ENCODE peak calls at places on chromosomes 3 and 15, in six cellular contexts. R is transverse colon, M is left ventricle myocardium inferior, O is brain microvascular endothelial cell, W is right lobe of liver, A is uterus. F is an unnamed sample.

GRCh38 chr3:8755564-8756237 is 13.7 kb downstream of the OXTR start:
- DNase-seq in O (no peak), M (no peak), R (no peak), W (no peak), A (no peak), F (no peak)

GRCh38 chr3:53154731-53155320 is 6.2 kb upstream of the PRKCD start:
- DNase-seq in A (no peak), M (no peak), R (no peak), O (no peak), W (no peak), F (no peak)

GRCh38 chr3:164779816-164780215 is 298.5 kb downstream of the SI start:
- DNase-seq in A (no peak), R (no peak), O (no peak), W (no peak), M (no peak), F (no peak)

GRCh38 chr3:124409650-124410275 is 320.5 kb upstream of the UMPS start:
- DNase-seq in O (peak), R (no peak), A (no peak), M (no peak), W (no peak), F (no peak)

GRCh38 chr3:187946031-187946691 is 200.9 kb upstream of the BCL6 start:
- DNase-seq in A (no peak), R (no peak), O (peak), M (no peak), W (no peak), F (no peak)

GRCh38 chr15:77904436-77904821 is 173.1 kb downstream of the TBC1D2B start:
- DNase-seq in M (no peak), W (peak), R (no peak), A (no peak), O (no peak), F (no peak)

GRCh38 chr15:51401872-51402517 is 60.5 kb downstream of the GLDN start:
- DNase-seq in M (peak), W (no peak), R (peak), O (peak), A (no peak), F (peak)

GRCh38 chr15:64906402-64906801 is 5.3 kb upstream of the ANKDD1A start:
- DNase-seq in O (no peak), R (no peak), W (peak), A (no peak), M (peak), F (no peak)

GRCh38 chr15:71780349-71780976 is 29.9 kb upstream of the NR2E3 start:
- DNase-seq in R (peak), O (peak), A (no peak), M (no peak), W (no peak), F (peak)

GRCh38 chr3:157182879-157183278 is 22.9 kb upstream of the CCNL1 start:
- DNase-seq in R (no peak), M (no peak), A (no peak), O (peak), W (no peak), F (no peak)

GRCh38 chr3:12796171-12797123 is at the start of gene CAND2:
- DNase-seq in W (no peak), O (peak), A (peak), M (peak), R (peak), F (peak)

GRCh38 chr15:48962662-48963523 is 826 bp downstream of the SHC4 start:
- DNase-seq in M (peak), R (no peak), W (peak), A (peak), O (peak), F (no peak)

GRCh38 chr3:149621218-149622005 is 36.4 kb downstream of the WWTR1 start:
- DNase-seq in A (no peak), M (no peak), W (no peak), R (no peak), O (peak), F (no peak)

GRCh38 chr3:127822166-127822835 is at the start of gene MGLL:
- DNase-seq in A (peak), O (peak), M (peak), R (peak), W (no peak), F (no peak)

GRCh38 chr3:38138347-38139190 is at the start of gene MYD88:
- DNase-seq in R (peak), A (peak), O (peak), M (peak), W (peak), F (peak)

GRCh38 chr15:24943361-24943760 is 11.4 kb upstream of the SNRPN start:
- DNase-seq in M (no peak), R (no peak), A (no peak), W (no peak), O (no peak), F (no peak)

GRCh38 chr15:91946914-91947313 is 93.4 kb downstream of the SLCO3A1 start:
- DNase-seq in M (no peak), W (no peak), R (no peak), A (no peak), O (no peak), F (no peak)

GRCh38 chr15:91945385-91945784 is 91.9 kb downstream of the SLCO3A1 start:
- DNase-seq in M (no peak), W (no peak), A (no peak), R (no peak), O (no peak), F (no peak)

GRCh38 chr15:91948001-91948608 is 94.6 kb downstream of the SLCO3A1 start:
- DNase-seq in R (no peak), W (no peak), O (no peak), A (no peak), M (peak), F (no peak)

GRCh38 chr15:91946075-91946474 is 92.6 kb downstream of the SLCO3A1 start:
- DNase-seq in A (no peak), M (no peak), O (no peak), R (no peak), W (no peak), F (no peak)

GRCh38 chr15:91947370-91947769 is 93.9 kb downstream of the SLCO3A1 start:
- DNase-seq in R (no peak), M (no peak), O (no peak), A (no peak), W (no peak), F (no peak)
- H3K27ac ChIP-seq in R (peak), M (peak), O (no peak), A (no peak), W (peak), F (peak)

GRCh38 chr3:155069729-155070128 is 10.4 kb upstream of the MME start:
- DNase-seq in M (no peak), R (no peak), O (peak), A (no peak), W (no peak), F (no peak)
- H3K27ac ChIP-seq in M (no peak), R (no peak), O (peak), A (no peak), W (no peak), F (no peak)

GRCh38 chr3:197456271-197457091 is 99.3 kb downstream of the BDH1 start:
- DNase-seq in W (peak), R (peak), M (peak), O (peak), A (peak), F (peak)
- H3K27ac ChIP-seq in W (peak), R (peak), M (peak), O (peak), A (peak), F (peak)

GRCh38 chr3:177427096-177427495 is 229.8 kb upstream of the TBL1XR1 start:
- DNase-seq in A (no peak), M (no peak), R (no peak), W (no peak), O (no peak), F (no peak)
- H3K27ac ChIP-seq in A (peak), M (no peak), R (peak), W (no peak), O (no peak), F (no peak)

F was measured in right atrium auricular region.